ENCODE peak calls at places on chromosomes 6 and 20, in ten cellular contexts. V, A, M, U, X, R, Y, G, J and O are unnamed samples.

GRCh38 chr20:7967199-7967844 is 27.1 kb upstream of the HAO1 start:
- DNase-seq in V (no peak), A (no peak), M (no peak), U (no peak), X (no peak), R (no peak), Y (no peak), G (no peak), J (no peak), O (no peak)

GRCh38 chr6:90233994-90234393 is 62.6 kb downstream of the BACH2 start:
- DNase-seq in V (peak; percentile 92), A (no peak), M (no peak), U (no peak), X (peak; percentile 32), R (no peak), Y (no peak), G (no peak), J (no peak), O (no peak)

GRCh38 chr20:49568491-49569151 is 684 bp upstream of the PTGIS start:
- DNase-seq in V (no peak), A (no peak), M (no peak), U (peak; percentile 87), X (no peak), R (no peak), Y (peak; percentile 46), G (peak; percentile 62), J (no peak), O (no peak)

GRCh38 chr6:16725145-16725864 is 36.0 kb downstream of the ATXN1 start:
- DNase-seq in V (no peak), A (no peak), M (no peak), U (no peak), X (no peak), R (peak; percentile 63), Y (no peak), G (no peak), J (no peak), O (no peak)

GRCh38 chr20:33657704-33658095 is 4.4 kb upstream of the C20orf144 start:
- DNase-seq in V (no peak), A (peak; percentile 9), M (no peak), U (no peak), X (no peak), R (no peak), Y (no peak), G (no peak), J (no peak), O (no peak)

GRCh38 chr6:157323924-157324276 is 581 bp upstream of the TMEM242 start:
- DNase-seq in V (peak; percentile 53), A (peak; percentile 80), M (no peak), U (peak; percentile 80), X (peak; percentile 55), R (peak; percentile 55), Y (peak; percentile 77), G (peak; percentile 69), J (no peak), O (no peak)

GRCh38 chr20:23019403-23019802 is 15.7 kb upstream of the SSTR4 start:
- DNase-seq in V (no peak), A (no peak), M (no peak), U (no peak), X (no peak), R (no peak), Y (peak; percentile 18), G (no peak), J (peak; percentile 12), O (no peak)

GRCh38 chr20:4104045-4104444 is 88.7 kb upstream of the RNF24 start:
- DNase-seq in V (no peak), A (no peak), M (no peak), U (no peak), X (no peak), R (no peak), Y (no peak), G (no peak), J (no peak), O (no peak)

GRCh38 chr20:56453347-56453746 is 15.1 kb upstream of the RTF2 start:
- DNase-seq in V (no peak), A (no peak), M (no peak), U (no peak), X (no peak), R (no peak), Y (no peak), G (no peak), J (no peak), O (no peak)

GRCh38 chr6:111899531-111899930 is 26.3 kb upstream of the FYN start:
- DNase-seq in V (no peak), A (no peak), M (no peak), U (no peak), X (no peak), R (no peak), Y (no peak), G (no peak), J (no peak), O (no peak)

GRCh38 chr6:14458669-14459266 is 341.2 kb downstream of the CD83 start:
- DNase-seq in V (no peak), A (no peak), M (no peak), U (no peak), X (no peak), R (peak; percentile 58), Y (no peak), G (no peak), J (no peak), O (no peak)

GRCh38 chr6:136587527-136587926 is 37.3 kb upstream of the MAP7 start:
- DNase-seq in V (no peak), A (no peak), M (no peak), U (no peak), X (no peak), R (no peak), Y (no peak), G (no peak), J (no peak), O (no peak)

GRCh38 chr20:3190681-3191111 is 13.8 kb downstream of the DDRGK1 start:
- DNase-seq in V (no peak), A (no peak), M (no peak), U (no peak), X (no peak), R (no peak), Y (no peak), G (no peak), J (no peak), O (no peak)

GRCh38 chr20:32072168-32072721 is 20.2 kb downstream of the HCK start:
- DNase-seq in V (no peak), A (no peak), M (no peak), U (no peak), X (no peak), R (no peak), Y (no peak), G (no peak), J (no peak), O (peak; percentile 43)

GRCh38 chr6:13328875-13329183 is 492 bp upstream of the TBC1D7 start:
- DNase-seq in V (no peak), A (no peak), M (no peak), U (no peak), X (no peak), R (no peak), Y (no peak), G (no peak), J (no peak), O (no peak)

GRCh38 chr20:17684077-17684888 is 2.2 kb upstream of the RRBP1 start:
- DNase-seq in V (no peak), A (no peak), M (no peak), U (no peak), X (peak; percentile 63), R (no peak), Y (peak; percentile 93), G (no peak), J (no peak), O (no peak)

GRCh38 chr20:2408111-2408510 is 27.4 kb downstream of the TGM6 start:
- DNase-seq in V (no peak), A (no peak), M (no peak), U (no peak), X (no peak), R (no peak), Y (no peak), G (no peak), J (no peak), O (no peak)

GRCh38 chr20:49450281-49450707 is 32.2 kb downstream of the KCNB1 start:
- DNase-seq in V (no peak), A (no peak), M (no peak), U (no peak), X (no peak), R (no peak), Y (no peak), G (no peak), J (peak; percentile 90), O (peak; percentile 53)

GRCh38 chr20:20683922-20684321 is 28.5 kb downstream of the RALGAPA2 start:
- DNase-seq in V (no peak), A (no peak), M (no peak), U (no peak), X (no peak), R (no peak), Y (no peak), G (no peak), J (no peak), O (no peak)

GRCh38 chr6:117317261-117317660 is 51.9 kb downstream of the VGLL2 start:
- DNase-seq in V (no peak), A (no peak), M (no peak), U (no peak), X (no peak), R (peak; percentile 45), Y (no peak), G (no peak), J (peak; percentile 12), O (peak; percentile 44)

GRCh38 chr6:137160763-137161162 is 12.7 kb downstream of the IL22RA2 start:
- DNase-seq in V (no peak), A (no peak), M (no peak), U (no peak), X (no peak), R (peak; percentile 55), Y (no peak), G (no peak), J (no peak), O (no peak)

GRCh38 chr6:45512594-45512993 is 134.9 kb upstream of the SUPT3H start:
- DNase-seq in V (no peak), A (no peak), M (no peak), U (no peak), X (no peak), R (no peak), Y (no peak), G (no peak), J (no peak), O (no peak)

GRCh38 chr6:136506124-136506799 is 44.0 kb downstream of the MAP7 start:
- DNase-seq in V (no peak), A (no peak), M (no peak), U (no peak), X (no peak), R (no peak), Y (no peak), G (no peak), J (peak; percentile 68), O (peak; percentile 17)

GRCh38 chr6:22892452-22892851 is 323.1 kb downstream of the HDGFL1 start:
- DNase-seq in V (no peak), A (no peak), M (no peak), U (peak; percentile 20), X (no peak), R (peak; percentile 83), Y (no peak), G (no peak), J (no peak), O (no peak)

GRCh38 chr6:99073223-99073622 is 125.5 kb upstream of the FBXL4 start:
- DNase-seq in V (no peak), A (no peak), M (no peak), U (no peak), X (no peak), R (no peak), Y (no peak), G (no peak), J (no peak), O (no peak)

GRCh38 chr6:134741193-134741521 is 208.7 kb downstream of the ALDH8A1 start:
- DNase-seq in V (no peak), A (no peak), M (peak; percentile 17), U (no peak), X (no peak), R (no peak), Y (no peak), G (no peak), J (peak; percentile 15), O (peak; percentile 17)

GRCh38 chr6:55825402-55826051 is 49.9 kb downstream of the BMP5 start:
- DNase-seq in V (no peak), A (no peak), M (no peak), U (no peak), X (no peak), R (peak; percentile 44), Y (peak; percentile 32), G (no peak), J (no peak), O (no peak)

GRCh38 chr6:154403803-154404202 is 47.2 kb upstream of the IPCEF1 start:
- DNase-seq in V (no peak), A (no peak), M (no peak), U (peak; percentile 25), X (no peak), R (no peak), Y (no peak), G (no peak), J (peak; percentile 50), O (no peak)